ENCODE peak calls at places on chromosomes 6 and 20, in nine cellular contexts. S is PC-3; C is CD8-positive, alpha-beta T cell; F is small intestine; Y is colonic mucosa; X is kidney; G is heart left ventricle; J is right cardiac atrium; H is testis. U is an unnamed sample. For H3K4me1, the result is how much of the 10 kb centered on the place peaks cover.

GRCh38 chr6:47854996-47855395 is 73.2 kb downstream of the OPN5 start:
- DNase-seq in Y (no peak), S (no peak), C (no peak), J (no peak), G (no peak), X (no peak), F (no peak), H (no peak), U (no peak)

GRCh38 chr6:89941031-89941775 is 46.9 kb downstream of the GJA10 start:
- DNase-seq in Y (peak), H (peak), F (no peak), C (no peak), S (peak), J (peak), G (no peak), X (no peak), U (no peak)

GRCh38 chr20:21184810-21185209 is 58.9 kb downstream of the KIZ start:
- DNase-seq in X (no peak), H (no peak), S (peak), F (no peak), C (no peak), G (no peak), J (no peak), Y (no peak), U (no peak)

GRCh38 chr6:137145421-137145820 is 28.0 kb downstream of the IL22RA2 start:
- DNase-seq in C (no peak), Y (no peak), X (no peak), G (no peak), F (no peak), J (no peak), S (no peak), H (no peak), U (no peak)

GRCh38 chr6:136969930-136970329 is 47.8 kb downstream of the SLC35D3 start:
- DNase-seq in X (no peak), J (no peak), Y (no peak), S (peak), G (no peak), C (no peak), F (peak), H (no peak), U (no peak)

GRCh38 chr6:80767808-80768207 is 661.3 kb downstream of the BCKDHB start:
- DNase-seq in S (peak), X (peak), G (peak), Y (peak), H (peak), F (no peak), J (peak), C (no peak), U (no peak)

GRCh38 chr6:22470454-22471368 is 98.7 kb upstream of the HDGFL1 start:
- DNase-seq in X (no peak), G (peak), H (no peak), J (peak), F (peak), C (no peak), Y (peak), S (peak), U (no peak)

GRCh38 chr20:24662756-24663399 is 193.4 kb downstream of the SYNDIG1 start:
- DNase-seq in S (no peak), J (no peak), H (no peak), Y (no peak), X (peak), F (no peak), C (no peak), G (no peak), U (no peak)

GRCh38 chr6:152387091-152387490 is 250.1 kb downstream of the SYNE1 start:
- DNase-seq in C (no peak), S (no peak), X (no peak), G (no peak), H (no peak), F (no peak), J (no peak), Y (no peak), U (no peak)

GRCh38 chr6:25250878-25251277 is 28.3 kb upstream of the CARMIL1 start:
- DNase-seq in X (no peak), F (no peak), Y (no peak), C (no peak), S (peak), G (no peak), H (no peak), J (no peak), U (no peak)

GRCh38 chr6:119138906-119139541 is 60.6 kb upstream of the FAM184A start:
- DNase-seq in G (no peak), J (no peak), H (no peak), C (no peak), F (no peak), X (no peak), Y (no peak), S (no peak), U (no peak)

GRCh38 chr6:149217466-149217888 is 100.0 kb upstream of the TAB2 start:
- DNase-seq in X (no peak), F (no peak), Y (no peak), C (no peak), G (no peak), H (no peak), J (no peak), S (no peak), U (no peak)

GRCh38 chr6:88728756-88729155 is 234.7 kb downstream of the RNGTT start:
- DNase-seq in C (no peak), F (no peak), J (no peak), Y (no peak), H (no peak), S (no peak), G (no peak), X (no peak), U (no peak)

GRCh38 chr6:6927437-6928361 is 180.1 kb upstream of the RREB1 start:
- DNase-seq in H (no peak), C (no peak), X (no peak), J (peak), F (no peak), G (peak), S (no peak), Y (no peak), U (no peak)

GRCh38 chr20:38275815-38276550 is 15.4 kb upstream of the KIAA1755 start:
- DNase-seq in J (no peak), F (no peak), Y (no peak), X (no peak), H (no peak), S (peak), G (no peak), C (no peak), U (no peak)

GRCh38 chr20:8940311-8940710 is 128.6 kb upstream of the PLCB4 start:
- DNase-seq in G (no peak), X (no peak), J (no peak), F (no peak), S (no peak), Y (no peak), H (no peak), C (no peak), U (no peak)

GRCh38 chr6:128427139-128427538 is 93.3 kb downstream of the PTPRK start:
- DNase-seq in X (no peak), G (no peak), S (no peak), H (no peak), C (no peak), Y (no peak), F (no peak), J (no peak), U (no peak)

GRCh38 chr6:115514656-115515055 is 546.0 kb downstream of the FRK start:
- DNase-seq in X (no peak), Y (no peak), J (no peak), G (no peak), H (no peak), F (no peak), C (no peak), S (no peak), U (no peak)

GRCh38 chr6:1644516-1644915 is 34.8 kb downstream of the FOXC1 start:
- DNase-seq in F (no peak), S (no peak), J (no peak), C (no peak), X (no peak), H (no peak), Y (no peak), G (no peak), U (no peak)

GRCh38 chr6:17865798-17866725 is 121.4 kb downstream of the KIF13A start:
- DNase-seq in X (peak), S (peak), C (no peak), H (no peak), G (peak), J (peak), Y (peak), F (no peak), U (peak)

GRCh38 chr6:133549252-133549925 is 308.2 kb downstream of the EYA4 start:
- DNase-seq in G (no peak), H (no peak), J (no peak), C (no peak), S (no peak), Y (no peak), X (no peak), F (no peak), U (no peak)

GRCh38 chr6:113362542-113363430 is 494.4 kb upstream of the MARCKS start:
- DNase-seq in H (no peak), S (peak), J (no peak), X (no peak), G (no peak), Y (no peak), F (no peak), C (no peak), U (no peak)

GRCh38 chr6:44388135-44388487 is 605 bp downstream of the CDC5L start:
- DNase-seq in S (no peak), X (no peak), H (no peak), F (peak), J (no peak), C (no peak), G (no peak), Y (no peak), U (no peak)

GRCh38 chr20:1281279-1282057 is 15.4 kb downstream of the SNPH start:
- DNase-seq in G (no peak), S (no peak), H (peak), Y (no peak), X (no peak), C (no peak), J (no peak), F (peak), U (no peak)

GRCh38 chr20:51647674-51648570 is 105.4 kb upstream of the NFATC2 start:
- DNase-seq in Y (no peak), X (no peak), F (no peak), S (no peak), J (no peak), C (no peak), G (no peak), H (no peak), U (no peak)

GRCh38 chr6:66675906-66676305 is 968.9 kb upstream of the EYS start:
- DNase-seq in Y (no peak), H (no peak), X (no peak), G (no peak), F (no peak), C (no peak), S (peak), J (no peak), U (no peak)

GRCh38 chr6:12150812-12151432 is 138.8 kb downstream of the HIVEP1 start:
- DNase-seq in C (peak), H (peak), X (no peak), J (no peak), F (peak), Y (peak), S (peak), G (no peak), U (no peak)

GRCh38 chr6:26532699-26533523 is 5.3 kb upstream of the HMGN4 start:
- DNase-seq in H (peak), C (peak), Y (peak), X (peak), S (peak), F (peak), J (peak), G (peak), U (peak)

GRCh38 chr20:24657878-24658620 is 188.6 kb downstream of the SYNDIG1 start:
- DNase-seq in Y (no peak), F (no peak), G (no peak), J (no peak), X (no peak), S (no peak), H (no peak), C (no peak), U (no peak)

GRCh38 chr6:117840541-117840983 is 66.5 kb upstream of the SLC35F1 start:
- DNase-seq in X (no peak), Y (no peak), F (peak), J (no peak), S (peak), H (no peak), C (no peak), G (no peak), U (no peak)

GRCh38 chr6:43221046-43221773 is 8.1 kb downstream of the DNPH1 start:
- DNase-seq in S (no peak), G (peak), Y (no peak), C (no peak), J (no peak), F (no peak), H (no peak), X (no peak), U (no peak)

GRCh38 chr6:161242779-161243693 is 30.8 kb downstream of the AGPAT4 start:
- DNase-seq in S (no peak), J (peak), C (peak), Y (no peak), F (no peak), X (no peak), G (no peak), H (no peak), U (no peak)

GRCh38 chr6:74840953-74841352 is 364.9 kb downstream of the COL12A1 start:
- DNase-seq in F (no peak), C (no peak), Y (no peak), J (no peak), X (no peak), H (no peak), G (no peak), S (no peak), U (no peak)

GRCh38 chr6:157754351-157754750 is 68.7 kb upstream of the SNX9 start:
- DNase-seq in C (no peak), S (no peak), X (no peak), Y (no peak), H (no peak), G (no peak), J (no peak), F (no peak), U (no peak)

GRCh38 chr6:108742041-108742440 is 106.2 kb upstream of the ARMC2 start:
- DNase-seq in S (peak), J (no peak), C (no peak), X (no peak), F (peak), H (no peak), G (no peak), Y (no peak), U (no peak)

GRCh38 chr6:116268589-116269293 is 11.0 kb downstream of the TSPYL1 start:
- DNase-seq in C (no peak), S (peak), G (no peak), F (peak), J (no peak), H (no peak), Y (no peak), X (no peak), U (no peak)

GRCh38 chr6:142846883-142847287 is 98.1 kb downstream of the HIVEP2 start:
- DNase-seq in F (no peak), Y (no peak), X (no peak), S (peak), J (peak), C (no peak), H (no peak), G (peak), U (no peak)

GRCh38 chr20:22303523-22303922 is 280.8 kb downstream of the FOXA2 start:
- DNase-seq in Y (no peak), X (no peak), S (peak), G (no peak), J (no peak), C (no peak), F (no peak), H (no peak), U (no peak)

GRCh38 chr20:44646641-44647274 is 4.7 kb downstream of the ADA start:
- DNase-seq in X (peak), G (no peak), Y (no peak), C (no peak), S (peak), F (no peak), J (no peak), H (no peak), U (no peak)
- H3K4me1 ChIP-seq in X (under half), G (half or more), Y (under half), C (half or more), S (under half), F (under half), J (under half), H (under half), U (half or more)

GRCh38 chr20:3843490-3843889 is 3.1 kb upstream of the MAVS start:
- DNase-seq in F (peak), G (no peak), Y (no peak), C (no peak), S (peak), X (no peak), J (no peak), H (no peak), U (no peak)
- H3K4me1 ChIP-seq in F (under half), G (under half), Y (under half), C (under half), S (half or more), X (under half), J (under half), H (under half), U (under half)

GRCh38 chr6:31834367-31834703 is 6.8 kb downstream of the HSPA1B start:
- DNase-seq in C (peak), S (peak), J (peak), F (peak), G (peak), Y (peak), H (peak), X (peak), U (peak)
- H3K4me1 ChIP-seq in C (under half), S (under half), J (under half), F (under half), G (half or more), Y (under half), H (under half), X (under half), U (half or more)

GRCh38 chr20:47360489-47361267 is 4.2 kb upstream of the ZMYND8 start:
- DNase-seq in C (no peak), X (peak), J (peak), Y (peak), H (peak), G (peak), S (peak), F (peak), U (peak)

GRCh38 chr20:47359533-47360206 is 3.2 kb upstream of the ZMYND8 start:
- DNase-seq in F (no peak), J (no peak), G (no peak), Y (no peak), X (no peak), H (no peak), S (no peak), C (no peak), U (no peak)

GRCh38 chr20:47361268-47361665 is 4.8 kb upstream of the ZMYND8 start:
- DNase-seq in C (no peak), S (no peak), H (no peak), F (no peak), X (peak), G (no peak), J (no peak), Y (no peak), U (no peak)

GRCh38 chr20:47358672-47359532 is 2.4 kb upstream of the ZMYND8 start:
- DNase-seq in F (peak), Y (peak), G (peak), H (peak), X (peak), S (peak), J (peak), C (no peak), U (peak)

DNA sequence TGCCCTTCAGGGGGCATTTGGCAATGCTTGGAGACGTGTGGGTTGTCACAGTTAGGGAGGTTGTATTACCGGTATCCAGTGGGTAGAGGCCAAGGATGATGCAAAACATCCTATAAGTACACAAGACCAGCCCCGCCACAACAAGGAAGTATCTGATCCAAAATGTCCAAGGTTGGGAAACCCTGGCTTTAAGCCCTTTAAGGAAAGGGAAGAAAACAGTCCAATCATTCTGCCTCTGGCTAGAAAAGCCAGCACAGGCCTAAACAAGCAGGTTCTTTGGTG is 3.6 kb upstream of the ZMYND8 start:
- DNase-seq in S (peak), X (peak), G (no peak), J (no peak), H (no peak), C (no peak), F (peak), Y (peak), U (no peak)
- H3K4me1 ChIP-seq in S (half or more), X (half or more), G (half or more), J (under half), H (half or more), C (under half), F (under half), Y (under half), U (half or more)

GRCh38 chr6:138465007-138465645 is 34.2 kb downstream of the NHSL1 start:
- DNase-seq in G (no peak), F (no peak), Y (no peak), S (peak), H (no peak), C (no peak), J (no peak), X (no peak), U (no peak)
- H3K4me1 ChIP-seq in G (under half), F (under half), Y (under half), S (half or more), H (under half), C (under half), J (under half), X (under half), U (under half)

GRCh38 chr20:4763776-4764525 is 42.2 kb downstream of the PRND start:
- DNase-seq in C (no peak), G (no peak), S (no peak), Y (no peak), F (no peak), H (no peak), X (no peak), J (no peak), U (no peak)
- H3K4me1 ChIP-seq in C (under half), G (under half), S (under half), Y (under half), F (under half), H (under half), X (under half), J (under half), U (under half)